ENCODE peak calls at places on chromosomes 2 and 18, in five cellular contexts. H is left cardiac atrium, F is neuronal stem cell, C is tibial artery, P is COR-L47. I is an unnamed sample.

GRCh38 chr2:85682378-85682777 is 11.8 kb upstream of the GNLY start:
- DNase-seq in H (no peak), F (no peak), C (no peak), P (no peak), I (no peak)

GRCh38 chr18:79395761-79396404 is at the start of gene NFATC1:
- DNase-seq in H (peak), F (peak), C (peak), P (peak), I (peak)

GRCh38 chr2:29803541-29803940 is 117.8 kb downstream of the ALK start:
- DNase-seq in H (no peak), F (no peak), C (no peak), P (no peak), I (no peak)

GRCh38 chr2:207482630-207483029 is 47.1 kb upstream of the CREB1 start:
- DNase-seq in H (no peak), F (no peak), C (no peak), P (no peak), I (no peak)

GRCh38 chr2:169452080-169452479 is 27.2 kb upstream of the BBS5 start:
- DNase-seq in H (no peak), F (peak), C (no peak), P (peak), I (no peak)

GRCh38 chr2:120403261-120403660 is 57.3 kb downstream of the INHBB start:
- DNase-seq in H (no peak), F (no peak), C (no peak), P (no peak), I (no peak)

GRCh38 chr2:11389551-11390528 is 45.4 kb upstream of the ROCK2 start:
- DNase-seq in H (no peak), F (no peak), C (no peak), P (no peak), I (no peak)

GRCh38 chr18:38011446-38011845 is 445.8 kb upstream of the CELF4 start:
- DNase-seq in H (no peak), F (no peak), C (no peak), P (no peak), I (no peak)

GRCh38 chr18:6441201-6441600 is 26.5 kb upstream of the L3MBTL4 start:
- DNase-seq in H (no peak), F (no peak), C (no peak), P (no peak), I (no peak)

GRCh38 chr2:134927195-134927594 is 8.6 kb downstream of the CCNT2 start:
- DNase-seq in H (no peak), F (no peak), C (no peak), P (no peak), I (no peak)

GRCh38 chr2:239883326-239884050 is 141.7 kb downstream of the NDUFA10 start:
- DNase-seq in H (no peak), F (no peak), C (no peak), P (no peak), I (no peak)

GRCh38 chr2:33122726-33123125 is 176.0 kb downstream of the LTBP1 start:
- DNase-seq in H (no peak), F (no peak), C (no peak), P (no peak), I (no peak)

I was measured in heart right ventricle.